ENCODE peak calls at places on chromosomes 6 and 20, in six cellular contexts. P is astrocyte of the spinal cord, V is ovary, Q is upper lobe of right lung, T is bronchial epithelial cell, W is heart left ventricle. Z is an unnamed sample.

GRCh38 chr6:13760948-13761347 is 49.3 kb upstream of the RANBP9 start:
- DNase-seq in P (no peak), V (no peak), Q (no peak), T (peak), W (no peak), Z (no peak)

GRCh38 chr6:168279403-168279935 is 40.1 kb downstream of the DACT2 start:
- DNase-seq in P (no peak), V (no peak), Q (no peak), T (no peak), W (no peak), Z (no peak)

GRCh38 chr6:43796910-43797890 is 27.2 kb downstream of the VEGFA start:
- DNase-seq in P (no peak), V (no peak), Q (no peak), T (no peak), W (no peak), Z (peak)

GRCh38 chr20:17611290-17611539 is 41.3 kb downstream of the DSTN start:
- DNase-seq in P (no peak), V (peak), Q (no peak), T (no peak), W (no peak), Z (no peak)

GRCh38 chr6:151512481-151512880 is 18.7 kb downstream of the CCDC170 start:
- DNase-seq in P (no peak), V (no peak), Q (no peak), T (no peak), W (no peak), Z (no peak)

GRCh38 chr6:71887006-71887743 is 825 bp downstream of the RIMS1 start:
- DNase-seq in P (no peak), V (no peak), Q (peak), T (no peak), W (no peak), Z (no peak)

GRCh38 chr6:45514454-45514853 is 136.7 kb upstream of the SUPT3H start:
- DNase-seq in P (peak), V (no peak), Q (no peak), T (peak), W (no peak), Z (peak)

GRCh38 chr6:17851720-17852161 is 135.7 kb downstream of the KIF13A start:
- DNase-seq in P (peak), V (no peak), Q (no peak), T (peak), W (no peak), Z (no peak)

GRCh38 chr20:62155428-62156253 is 12.1 kb downstream of the SS18L1 start:
- DNase-seq in P (no peak), V (no peak), Q (no peak), T (peak), W (no peak), Z (no peak)

GRCh38 chr20:45771182-45771759 is 20.4 kb downstream of the WFDC3 start:
- DNase-seq in P (peak), V (peak), Q (peak), T (peak), W (peak), Z (peak)
- H3K4me3 ChIP-seq in P (no peak), V (no peak), Q (no peak), T (no peak), W (no peak), Z (no peak)

GRCh38 chr20:36104856-36105255 is 49.7 kb upstream of the EPB41L1 start:
- DNase-seq in P (no peak), V (no peak), Q (no peak), T (no peak), W (no peak), Z (no peak)

GRCh38 chr20:36105731-36106226 is 48.8 kb upstream of the EPB41L1 start:
- DNase-seq in P (no peak), V (no peak), Q (peak), T (no peak), W (no peak), Z (no peak)

GRCh38 chr20:36102809-36103596 is 51.5 kb upstream of the EPB41L1 start:
- DNase-seq in P (no peak), V (no peak), Q (no peak), T (no peak), W (no peak), Z (no peak)

GRCh38 chr20:36102306-36102705 is 52.2 kb upstream of the EPB41L1 start:
- DNase-seq in P (no peak), V (no peak), Q (no peak), T (no peak), W (no peak), Z (no peak)

GRCh38 chr20:36104244-36104643 is 50.3 kb upstream of the EPB41L1 start:
- DNase-seq in P (no peak), V (no peak), Q (no peak), T (no peak), W (no peak), Z (no peak)
- H3K4me3 ChIP-seq in P (no peak), V (no peak), Q (no peak), T (no peak), W (no peak), Z (no peak)

DNA sequence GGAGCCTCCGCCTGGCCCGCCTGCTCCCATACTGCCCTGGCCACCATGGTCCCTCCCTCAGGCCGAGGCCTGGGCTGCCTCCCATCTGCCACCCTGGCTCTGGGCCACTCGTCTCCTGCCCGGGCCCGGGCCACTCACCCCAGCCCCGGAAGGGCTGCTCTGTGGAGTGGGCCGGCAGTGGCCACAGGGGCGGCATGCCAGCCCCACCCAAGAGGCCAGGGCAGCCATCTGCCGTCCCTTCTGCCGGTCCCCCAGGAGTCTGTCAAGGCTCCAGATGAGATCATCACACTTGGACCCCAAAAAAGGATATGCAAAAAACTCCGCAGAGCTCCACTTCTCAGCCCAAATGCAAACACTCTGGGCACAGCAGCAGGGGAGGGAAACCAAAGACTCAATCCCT is 23.8 kb upstream of the TLDC2 start:
- DNase-seq in P (no peak), V (no peak), Q (no peak), T (no peak), W (no peak), Z (no peak)
- H3K4me3 ChIP-seq in P (no peak), V (no peak), Q (no peak), T (no peak), W (no peak), Z (no peak)

GRCh38 chr20:31833931-31834521 is 11.4 kb downstream of the FOXS1 start:
- DNase-seq in P (no peak), V (no peak), Q (no peak), T (no peak), W (no peak), Z (no peak)
- H3K4me3 ChIP-seq in P (no peak), V (no peak), Q (no peak), T (no peak), W (no peak), Z (no peak)

GRCh38 chr6:140463312-140463710 is 1088.9 kb upstream of the CITED2 start:
- DNase-seq in P (no peak), V (no peak), Q (no peak), T (no peak), W (no peak), Z (no peak)
- H3K4me3 ChIP-seq in P (no peak), V (no peak), Q (no peak), T (no peak), W (no peak), Z (no peak)

DNA sequence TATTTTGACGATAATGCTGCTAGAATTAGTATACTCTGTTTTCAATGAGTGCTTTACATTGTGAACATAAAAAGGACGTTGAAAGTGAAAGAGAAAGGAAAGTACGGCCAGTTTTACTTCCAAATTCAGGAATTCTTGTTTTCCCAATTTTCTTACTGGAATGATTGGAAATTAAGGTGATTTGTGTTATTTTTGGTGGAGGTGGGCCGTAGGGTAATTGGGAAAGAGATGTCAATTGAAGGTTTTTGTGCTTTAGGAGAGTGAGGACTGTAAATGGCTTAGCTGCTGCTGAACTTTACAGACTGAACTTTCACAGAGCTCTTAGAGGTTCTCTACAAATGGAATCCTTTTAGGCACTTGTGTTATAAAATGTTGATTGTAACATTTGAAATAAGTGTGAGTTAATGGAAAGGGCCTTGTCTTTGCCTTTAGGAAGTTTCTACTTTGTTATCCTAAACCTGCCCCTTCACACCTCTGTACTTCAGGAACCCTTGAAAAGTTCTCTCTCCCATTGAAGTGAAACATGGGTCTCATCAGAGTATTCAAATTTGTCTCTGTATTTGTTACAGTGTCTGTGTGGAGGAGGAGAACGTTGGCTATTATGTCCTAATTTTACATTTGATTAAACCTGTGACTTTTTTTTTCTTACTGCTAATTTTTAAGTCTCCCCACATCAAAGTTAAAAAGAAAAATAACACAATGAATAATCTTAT is 256.4 kb downstream of the ARID1B start:
- DNase-seq in P (peak), V (no peak), Q (no peak), T (no peak), W (no peak), Z (no peak)
- H3K4me3 ChIP-seq in P (peak), V (peak), Q (peak), T (peak), W (peak), Z (peak)

GRCh38 chr6:105985098-105985815 is 100.9 kb upstream of the PRDM1 start:
- DNase-seq in P (no peak), V (no peak), Q (no peak), T (peak), W (no peak), Z (no peak)

GRCh38 chr6:105983763-105984162 is 102.4 kb upstream of the PRDM1 start:
- DNase-seq in P (no peak), V (no peak), Q (no peak), T (no peak), W (no peak), Z (no peak)

GRCh38 chr6:105988321-105988720 is 97.8 kb upstream of the PRDM1 start:
- DNase-seq in P (no peak), V (no peak), Q (no peak), T (no peak), W (no peak), Z (no peak)

GRCh38 chr6:105986998-105987397 is 99.1 kb upstream of the PRDM1 start:
- DNase-seq in P (no peak), V (no peak), Q (no peak), T (no peak), W (no peak), Z (no peak)

DNA sequence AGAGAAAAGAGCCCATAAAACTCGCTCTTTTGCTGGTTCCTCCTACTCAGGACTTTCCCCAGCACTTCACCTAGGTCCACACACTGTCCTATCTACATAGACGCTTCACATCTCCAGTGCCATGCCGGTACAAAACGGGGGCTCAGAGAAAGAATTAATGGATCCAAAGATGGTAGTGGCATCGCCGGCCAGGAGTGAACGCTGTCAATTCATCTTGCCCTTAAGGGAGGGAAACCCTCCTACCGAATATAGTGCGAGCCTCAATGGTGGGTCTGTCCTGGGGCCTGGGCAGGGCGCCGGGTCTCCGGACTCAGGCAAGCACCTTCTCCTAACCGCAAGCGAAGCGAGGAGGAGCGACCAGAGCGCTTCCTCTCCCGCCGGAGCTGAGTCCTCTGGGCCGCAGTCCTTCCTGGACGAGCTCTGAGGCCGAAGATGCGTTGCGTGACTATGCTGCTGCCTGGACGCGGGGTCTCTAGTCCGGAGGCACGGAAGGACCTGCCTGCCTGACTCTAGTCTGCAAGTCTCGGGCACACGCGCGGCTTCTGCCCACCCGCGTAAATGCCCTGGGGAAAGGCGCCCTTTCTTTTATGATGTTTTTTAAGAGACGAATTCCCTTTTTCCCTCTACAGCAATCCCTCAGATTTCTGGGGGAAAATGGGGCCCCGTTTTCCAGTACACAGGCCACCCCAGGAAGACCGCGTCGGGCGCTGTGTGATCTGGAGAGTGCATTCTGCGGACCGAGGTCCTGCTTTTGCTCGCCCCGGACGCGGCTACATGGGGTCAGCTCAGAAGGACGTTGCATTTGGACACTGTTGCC is 100.1 kb upstream of the PRDM1 start:
- DNase-seq in P (peak), V (no peak), Q (no peak), T (no peak), W (peak), Z (no peak)
- H3K4me3 ChIP-seq in P (peak), V (no peak), Q (no peak), T (no peak), W (no peak), Z (no peak)

GRCh38 chr20:32476684-32477593 is 108.2 kb downstream of the NOL4L start:
- DNase-seq in P (no peak), V (no peak), Q (peak), T (no peak), W (no peak), Z (no peak)
- H3K4me3 ChIP-seq in P (no peak), V (no peak), Q (no peak), T (no peak), W (no peak), Z (no peak)

DNA sequence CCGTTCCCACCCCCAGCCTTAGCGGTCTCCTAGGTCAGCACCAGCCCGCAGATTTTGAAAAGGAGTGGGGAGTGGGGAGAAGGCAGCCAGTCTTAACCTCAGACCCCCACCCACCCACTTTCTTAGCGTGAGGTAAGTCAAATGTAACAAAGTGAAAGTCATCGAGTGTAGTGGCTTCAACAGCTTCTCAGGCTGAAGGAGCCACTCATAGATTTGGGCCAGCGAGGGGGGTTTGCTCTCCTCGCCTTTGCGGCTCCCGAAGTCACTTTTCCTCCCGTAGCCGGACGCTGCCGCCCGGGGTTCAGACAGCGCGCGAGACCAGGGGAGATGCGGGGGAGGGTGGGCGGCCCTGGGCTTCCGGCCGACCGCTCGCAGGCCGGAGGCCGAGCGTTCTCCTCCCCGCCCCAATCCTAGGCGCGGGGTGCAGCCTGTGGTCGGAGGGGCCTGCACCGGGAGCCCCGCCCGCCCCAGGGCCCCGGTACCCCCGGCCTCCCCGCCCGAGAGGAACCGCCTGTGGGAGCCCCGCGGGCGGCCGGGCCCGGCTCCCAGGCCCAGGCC is 3.4 kb downstream of the NKX2-2 start:
- DNase-seq in P (no peak), V (no peak), Q (no peak), T (no peak), W (no peak), Z (no peak)
- H3K4me3 ChIP-seq in P (peak), V (peak), Q (peak), T (no peak), W (peak), Z (peak)

Z was measured in adrenal gland.